ENCODE peak calls at places on chromosomes 2 and 18, in nine cellular contexts. G is stimulated activated CD4-positive, alpha-beta T cell treated with anti-CD3 and anti-CD28 coated beads, TNF-alpha, amount 100 ng/mL, for 24 hours; W is stomach; B is RCC 7860; H is SK-MEL-5; V is activated CD4-positive, CD25-positive, alpha-beta regulatory T cell; M is kidney epithelial cell; F is midbrain; S is NCI-H146. A is an unnamed sample.

GRCh38 chr2:120667981-120668380 is 67.7 kb upstream of the GLI2 start:
- DNase-seq in G (no peak), W (peak), B (no peak), H (no peak), V (no peak), M (no peak), F (no peak), S (no peak), A (no peak)

GRCh38 chr2:10477443-10478297 is 29.5 kb upstream of the ODC1 start:
- DNase-seq in G (no peak), W (no peak), B (no peak), H (peak), V (no peak), M (no peak), F (no peak), S (peak), A (peak)

GRCh38 chr2:165401285-165401852 is 68.1 kb upstream of the CSRNP3 start:
- DNase-seq in G (no peak), W (no peak), B (peak), H (peak), V (no peak), M (peak), F (peak), S (peak), A (peak)

GRCh38 chr2:71681626-71682025 is 228.3 kb downstream of the DYSF start:
- DNase-seq in G (no peak), W (no peak), B (no peak), H (no peak), V (no peak), M (no peak), F (no peak), S (no peak), A (no peak)

GRCh38 chr2:100767810-100768806 is 51.8 kb upstream of the NPAS2 start:
- DNase-seq in G (no peak), W (no peak), B (no peak), H (no peak), V (no peak), M (no peak), F (no peak), S (no peak), A (no peak)

GRCh38 chr18:3099327-3099726 is 86.4 kb upstream of the LPIN2 start:
- DNase-seq in G (no peak), W (no peak), B (no peak), H (no peak), V (no peak), M (no peak), F (no peak), S (no peak), A (no peak)

GRCh38 chr18:24669502-24669901 is 209.1 kb downstream of the HRH4 start:
- DNase-seq in G (no peak), W (no peak), B (no peak), H (no peak), V (no peak), M (no peak), F (no peak), S (no peak), A (no peak)

GRCh38 chr18:55343396-55344073 is 244.5 kb downstream of the TCF4 start:
- DNase-seq in G (no peak), W (no peak), B (no peak), H (peak), V (no peak), M (no peak), F (no peak), S (no peak), A (peak)

GRCh38 chr18:46718501-46719341 is 38.1 kb downstream of the ST8SIA5 start:
- DNase-seq in G (no peak), W (no peak), B (peak), H (no peak), V (no peak), M (peak), F (no peak), S (no peak), A (peak)

GRCh38 chr2:10253596-10254372 is 48.9 kb upstream of the HPCAL1 start:
- DNase-seq in G (no peak), W (no peak), B (no peak), H (no peak), V (no peak), M (no peak), F (no peak), S (no peak), A (no peak)

GRCh38 chr2:29632018-29632417 is 289.4 kb downstream of the ALK start:
- DNase-seq in G (no peak), W (no peak), B (peak), H (no peak), V (no peak), M (no peak), F (no peak), S (no peak), A (no peak)

GRCh38 chr2:202113571-202114142 is 40.6 kb downstream of the KIAA2012 start:
- DNase-seq in G (no peak), W (no peak), B (no peak), H (no peak), V (no peak), M (no peak), F (no peak), S (no peak), A (no peak)

GRCh38 chr2:205177505-205177904 is 504.8 kb upstream of the NRP2 start:
- DNase-seq in G (no peak), W (no peak), B (no peak), H (no peak), V (no peak), M (no peak), F (no peak), S (no peak), A (no peak)

GRCh38 chr2:113767811-113768210 is 11.4 kb upstream of the SLC35F5 start:
- DNase-seq in G (no peak), W (no peak), B (no peak), H (no peak), V (no peak), M (no peak), F (no peak), S (no peak), A (no peak)